ENCODE peak calls at places on chromosome 20, in nine cellular contexts. G is activated CD4-positive, alpha-beta T cell treated with anti-CD3 and anti-CD28 coated beads, Interleukin-2, amount 10 ng/mL, durations not matched to agents 7 days and 5 days; B is osteocyte; N is aorta; H is stimulated activated CD4-positive, alpha-beta T cell treated with anti-CD3 and anti-CD28 coated beads, Interleukin-12 subunit alpha, Interleukin-12 subunit beta, amount 100 ng/mL, for 48 hours; C is MCF 10A; S is ACHN; D is mucosa of descending colon; A is activated CD8-positive, alpha-beta memory T cell treated with anti-CD3 and anti-CD28 coated beads, Interleukin-2, amount 10 ng/mL, durations not matched to agents 7 days and 5 days. Z is an unnamed sample.

GRCh38 chr20:2880650-2881049 is 7.4 kb downstream of the PTPRA start:
- DNase-seq in G (no peak), B (no peak), N (no peak), H (no peak), C (no peak), S (no peak), D (no peak), A (no peak), Z (no peak)

GRCh38 chr20:35830264-35830663 is 58.4 kb downstream of the PHF20 start:
- DNase-seq in G (no peak), B (no peak), N (no peak), H (no peak), C (no peak), S (no peak), D (no peak), A (no peak), Z (no peak)

GRCh38 chr20:47665221-47665991 is 119.9 kb downstream of the SULF2 start:
- DNase-seq in G (no peak), B (no peak), N (no peak), H (no peak), C (peak), S (no peak), D (no peak), A (no peak), Z (no peak)

GRCh38 chr20:63707558-63708300 is at the start of the genes ARFRP1 and ZGPAT:
- DNase-seq in G (peak), B (peak), N (peak), H (peak), C (peak), S (peak), D (peak), A (peak), Z (peak)

GRCh38 chr20:14384411-14384810 is 47.0 kb upstream of the FLRT3 start:
- DNase-seq in G (no peak), B (no peak), N (no peak), H (no peak), C (peak), S (no peak), D (no peak), A (no peak), Z (no peak)

GRCh38 chr20:24695529-24696225 is 226.2 kb downstream of the SYNDIG1 start:
- DNase-seq in G (no peak), B (peak), N (no peak), H (no peak), C (no peak), S (no peak), D (no peak), A (peak), Z (no peak)

GRCh38 chr20:46006964-46007363 is 1.7 kb upstream of the MMP9 start:
- DNase-seq in G (no peak), B (no peak), N (no peak), H (no peak), C (no peak), S (no peak), D (no peak), A (no peak), Z (no peak)

GRCh38 chr20:460707-461106 is 1.6 kb downstream of the TBC1D20 start:
- DNase-seq in G (no peak), B (no peak), N (no peak), H (no peak), C (peak), S (no peak), D (no peak), A (no peak), Z (no peak)

GRCh38 chr20:57330998-57331397 is 1.4 kb downstream of the SPO11 start:
- DNase-seq in G (no peak), B (no peak), N (no peak), H (no peak), C (peak), S (no peak), D (no peak), A (peak), Z (no peak)

Z was measured in transverse colon.